ENCODE peak calls at places on chromosomes 13 and 19, in ten cellular contexts. V is uterus; P is sciatic nerve; J is H1; A is stimulated activated CD4-positive, alpha-beta T cell treated with anti-CD3 and anti-CD28 coated beads, Interleukin-4, amount 100 ng/mL, for 24 hours; N is Peyer's patch; Q is BJ; D is T-helper 2 cell treated with Interferon-gamma antibody and Interleukin-4, amounts not matched to agents 5 μg/mL and 100 μg/mL, for 36 hours; I is activated CD8-positive, alpha-beta memory T cell treated with anti-CD3 and anti-CD28 coated beads, Interleukin-2, amount 50 U/mL, for 4 hours; L is AG04450. H is an unnamed sample.

GRCh38 chr19:18672606-18673337 is 10.7 kb upstream of the CRTC1 start:
- DNase-seq in Q (no peak), V (peak; percentile 46), A (no peak), I (no peak), L (no peak), J (no peak), D (no peak), N (no peak), P (no peak), H (no peak)

GRCh38 chr13:43388282-43389034 is 365.1 kb downstream of the DNAJC15 start:
- DNase-seq in L (no peak), J (no peak), Q (no peak), P (no peak), N (no peak), A (no peak), D (no peak), I (no peak), V (no peak), H (no peak)

GRCh38 chr19:17448190-17448967 is at the start of gene TMEM221:
- DNase-seq in A (peak; percentile 48), J (no peak), I (peak; percentile 63), D (peak; percentile 39), V (peak; percentile 76), N (peak; percentile 77), P (peak; percentile 73), Q (no peak), L (no peak), H (peak; percentile 42)

GRCh38 chr19:44212865-44213346 is 574 bp downstream of the ZNF227 start:
- DNase-seq in A (no peak), L (no peak), N (no peak), I (no peak), Q (no peak), J (no peak), D (no peak), V (no peak), P (no peak), H (no peak)

GRCh38 chr19:1251503-1252220 is 3.3 kb downstream of the MIDN start:
- DNase-seq in A (peak; percentile 65), V (no peak), Q (no peak), D (peak; percentile 58), I (peak; percentile 66), J (no peak), L (no peak), P (peak; percentile 88), N (peak; percentile 92), H (no peak)

GRCh38 chr13:27728271-27728670 is 64.0 kb upstream of the GSX1 start:
- DNase-seq in N (no peak), A (no peak), J (no peak), L (no peak), P (no peak), V (no peak), Q (no peak), D (no peak), I (no peak), H (no peak)

GRCh38 chr13:111239754-111240670 is 80.4 kb upstream of the TEX29 start:
- DNase-seq in V (no peak), P (no peak), D (no peak), Q (no peak), J (no peak), N (no peak), A (no peak), L (no peak), I (no peak), H (no peak)

GRCh38 chr13:85186646-85187045 is 612.6 kb downstream of the SLITRK6 start:
- DNase-seq in J (no peak), N (no peak), P (no peak), D (no peak), L (no peak), I (no peak), A (no peak), Q (no peak), V (no peak), H (no peak)

GRCh38 chr19:5150331-5150901 is 181.5 kb downstream of the KDM4B start:
- DNase-seq in Q (no peak), V (no peak), L (no peak), A (no peak), P (no peak), J (no peak), I (no peak), N (no peak), D (no peak), H (no peak)

GRCh38 chr19:14440049-14440448 is 6.9 kb downstream of the PKN1 start:
- DNase-seq in J (no peak), N (peak; percentile 94), I (peak; percentile 70), A (peak; percentile 82), D (peak; percentile 81), P (peak; percentile 79), V (no peak), Q (no peak), L (no peak), H (peak; percentile 94)

GRCh38 chr13:111388851-111389500 is 68.5 kb downstream of the TEX29 start:
- DNase-seq in D (no peak), A (peak; percentile 6), P (no peak), L (no peak), Q (no peak), J (no peak), I (no peak), N (peak; percentile 35), V (no peak), H (no peak)

H was measured in CMK.